ENCODE peak calls at places on chromosome 9, in six cellular contexts. One of them, this sample, is unnamed.
A peak's percentile ranks its signal among the peaks of the same experiment; 100 is the strongest.

GRCh38 chr9:7185612-7186011 is 427.8 kb downstream of the KDM4C start:
- DNase-seq in lower lobe of right lung: no peak
- DNase-seq in astrocyte of the cerebellum: peak; percentile 100
- DNase-seq in retinal pigment epithelial cell: peak; percentile 98
- DNase-seq in HCT116: peak; percentile 74
- DNase-seq in right atrium auricular region: no peak
- DNase-seq in this sample: peak; percentile 63

GRCh38 chr9:124709291-124709690 is 61.8 kb downstream of the NR6A1 start:
- DNase-seq in lower lobe of right lung: no peak
- DNase-seq in astrocyte of the cerebellum: no peak
- DNase-seq in retinal pigment epithelial cell: no peak
- DNase-seq in HCT116: no peak
- DNase-seq in right atrium auricular region: no peak
- DNase-seq in this sample: no peak

GRCh38 chr9:135734616-135735144 is 32.7 kb downstream of the KCNT1 start:
- DNase-seq in lower lobe of right lung: no peak
- DNase-seq in astrocyte of the cerebellum: no peak
- DNase-seq in retinal pigment epithelial cell: no peak
- DNase-seq in HCT116: no peak
- DNase-seq in right atrium auricular region: no peak
- DNase-seq in this sample: no peak

GRCh38 chr9:104093162-104093561 is 947 bp upstream of the SMC2 start:
- DNase-seq in lower lobe of right lung: no peak
- DNase-seq in astrocyte of the cerebellum: no peak
- DNase-seq in retinal pigment epithelial cell: peak; percentile 27
- DNase-seq in HCT116: no peak
- DNase-seq in right atrium auricular region: no peak
- DNase-seq in this sample: no peak

GRCh38 chr9:77960356-77961153 is 71.1 kb downstream of the GNAQ start:
- DNase-seq in lower lobe of right lung: no peak
- DNase-seq in astrocyte of the cerebellum: no peak
- DNase-seq in retinal pigment epithelial cell: no peak
- DNase-seq in HCT116: no peak
- DNase-seq in right atrium auricular region: no peak
- DNase-seq in this sample: no peak

GRCh38 chr9:34654317-34655083 is 2.5 kb downstream of the IL11RA start:
- DNase-seq in lower lobe of right lung: no peak
- DNase-seq in astrocyte of the cerebellum: peak; percentile 33
- DNase-seq in retinal pigment epithelial cell: no peak
- DNase-seq in HCT116: no peak
- DNase-seq in right atrium auricular region: peak; percentile 74
- DNase-seq in this sample: peak; percentile 47

GRCh38 chr9:89635007-89635742 is 30.4 kb downstream of the GADD45G start:
- DNase-seq in lower lobe of right lung: peak; percentile 78
- DNase-seq in astrocyte of the cerebellum: peak; percentile 82
- DNase-seq in retinal pigment epithelial cell: peak; percentile 4
- DNase-seq in HCT116: no peak
- DNase-seq in right atrium auricular region: no peak
- DNase-seq in this sample: peak; percentile 25

GRCh38 chr9:95007470-95007869 is 281.0 kb downstream of the AOPEP start:
- DNase-seq in lower lobe of right lung: no peak
- DNase-seq in astrocyte of the cerebellum: no peak
- DNase-seq in retinal pigment epithelial cell: no peak
- DNase-seq in HCT116: no peak
- DNase-seq in right atrium auricular region: no peak
- DNase-seq in this sample: no peak

GRCh38 chr9:456365-456764 is 241.7 kb downstream of the DOCK8 start:
- DNase-seq in lower lobe of right lung: no peak
- DNase-seq in astrocyte of the cerebellum: no peak
- DNase-seq in retinal pigment epithelial cell: no peak
- DNase-seq in HCT116: no peak
- DNase-seq in right atrium auricular region: no peak
- DNase-seq in this sample: no peak

GRCh38 chr9:8660383-8660782 is 860.8 kb upstream of the DMAC1 start:
- DNase-seq in lower lobe of right lung: no peak
- DNase-seq in astrocyte of the cerebellum: peak; percentile 89
- DNase-seq in retinal pigment epithelial cell: peak; percentile 69
- DNase-seq in HCT116: no peak
- DNase-seq in right atrium auricular region: peak; percentile 69
- DNase-seq in this sample: no peak

GRCh38 chr9:22228542-22228941 is 218.1 kb upstream of the DMRTA1 start:
- DNase-seq in lower lobe of right lung: no peak
- DNase-seq in astrocyte of the cerebellum: no peak
- DNase-seq in retinal pigment epithelial cell: no peak
- DNase-seq in HCT116: no peak
- DNase-seq in right atrium auricular region: no peak
- DNase-seq in this sample: no peak

GRCh38 chr9:114626415-114627029 is 15.4 kb downstream of the TMEM268 start:
- DNase-seq in lower lobe of right lung: no peak
- DNase-seq in astrocyte of the cerebellum: no peak
- DNase-seq in retinal pigment epithelial cell: peak; percentile 49
- DNase-seq in HCT116: no peak
- DNase-seq in right atrium auricular region: no peak
- DNase-seq in this sample: no peak

GRCh38 chr9:96460877-96461276 is 10.9 kb downstream of the HABP4 start:
- DNase-seq in lower lobe of right lung: no peak
- DNase-seq in astrocyte of the cerebellum: no peak
- DNase-seq in retinal pigment epithelial cell: no peak
- DNase-seq in HCT116: no peak
- DNase-seq in right atrium auricular region: no peak
- DNase-seq in this sample: peak; percentile 81

GRCh38 chr9:89036383-89036782 is 45.1 kb downstream of the S1PR3 start:
- DNase-seq in lower lobe of right lung: no peak
- DNase-seq in astrocyte of the cerebellum: no peak
- DNase-seq in retinal pigment epithelial cell: no peak
- DNase-seq in HCT116: no peak
- DNase-seq in right atrium auricular region: no peak
- DNase-seq in this sample: no peak

GRCh38 chr9:101737165-101737704 is 1.2 kb downstream of the GRIN3A start:
- DNase-seq in lower lobe of right lung: peak; percentile 29
- DNase-seq in astrocyte of the cerebellum: no peak
- DNase-seq in retinal pigment epithelial cell: no peak
- DNase-seq in HCT116: no peak
- DNase-seq in right atrium auricular region: no peak
- DNase-seq in this sample: no peak

GRCh38 chr9:34547960-34548603 is 25.3 kb upstream of the ENHO start:
- DNase-seq in lower lobe of right lung: peak; percentile 68
- DNase-seq in astrocyte of the cerebellum: peak; percentile 9
- DNase-seq in retinal pigment epithelial cell: no peak
- DNase-seq in HCT116: peak; percentile 23
- DNase-seq in right atrium auricular region: peak; percentile 82
- DNase-seq in this sample: peak; percentile 8

GRCh38 chr9:19127881-19128719 is 808 bp upstream of the PLIN2 start:
- DNase-seq in lower lobe of right lung: peak; percentile 66
- DNase-seq in astrocyte of the cerebellum: no peak
- DNase-seq in retinal pigment epithelial cell: no peak
- DNase-seq in HCT116: no peak
- DNase-seq in right atrium auricular region: no peak
- DNase-seq in this sample: no peak

GRCh38 chr9:82597225-82598158 is 465.4 kb downstream of the RASEF start:
- DNase-seq in lower lobe of right lung: no peak
- DNase-seq in astrocyte of the cerebellum: no peak
- DNase-seq in retinal pigment epithelial cell: no peak
- DNase-seq in HCT116: no peak
- DNase-seq in right atrium auricular region: no peak
- DNase-seq in this sample: no peak

GRCh38 chr9:17906841-17907779 is 328.2 kb downstream of the SH3GL2 start:
- DNase-seq in lower lobe of right lung: no peak
- DNase-seq in astrocyte of the cerebellum: no peak
- DNase-seq in retinal pigment epithelial cell: no peak
- DNase-seq in HCT116: no peak
- DNase-seq in right atrium auricular region: no peak
- DNase-seq in this sample: no peak

GRCh38 chr9:82513242-82513750 is 524.7 kb downstream of the SPATA31D1 start:
- DNase-seq in lower lobe of right lung: no peak
- DNase-seq in astrocyte of the cerebellum: peak; percentile 79
- DNase-seq in retinal pigment epithelial cell: no peak
- DNase-seq in HCT116: no peak
- DNase-seq in right atrium auricular region: no peak
- DNase-seq in this sample: no peak

GRCh38 chr9:34279431-34279830 is 49.6 kb downstream of the KIF24 start:
- DNase-seq in lower lobe of right lung: no peak
- DNase-seq in astrocyte of the cerebellum: no peak
- DNase-seq in retinal pigment epithelial cell: no peak
- DNase-seq in HCT116: no peak
- DNase-seq in right atrium auricular region: no peak
- DNase-seq in this sample: no peak

GRCh38 chr9:107863406-107863805 is 373.8 kb upstream of the KLF4 start:
- DNase-seq in lower lobe of right lung: no peak
- DNase-seq in astrocyte of the cerebellum: no peak
- DNase-seq in retinal pigment epithelial cell: no peak
- DNase-seq in HCT116: no peak
- DNase-seq in right atrium auricular region: no peak
- DNase-seq in this sample: peak; percentile 33

GRCh38 chr9:130423272-130423671 is 21.5 kb upstream of the ASS1 start:
- DNase-seq in lower lobe of right lung: no peak
- DNase-seq in astrocyte of the cerebellum: no peak
- DNase-seq in retinal pigment epithelial cell: no peak
- DNase-seq in HCT116: no peak
- DNase-seq in right atrium auricular region: no peak
- DNase-seq in this sample: no peak

GRCh38 chr9:97372580-97372979 is 39.3 kb upstream of the TDRD7 start:
- DNase-seq in lower lobe of right lung: no peak
- DNase-seq in astrocyte of the cerebellum: no peak
- DNase-seq in retinal pigment epithelial cell: no peak
- DNase-seq in HCT116: no peak
- DNase-seq in right atrium auricular region: no peak
- DNase-seq in this sample: no peak

GRCh38 chr9:14133394-14133793 is 180.5 kb downstream of the NFIB start:
- DNase-seq in lower lobe of right lung: no peak
- DNase-seq in astrocyte of the cerebellum: peak; percentile 23
- DNase-seq in retinal pigment epithelial cell: no peak
- DNase-seq in HCT116: no peak
- DNase-seq in right atrium auricular region: no peak
- DNase-seq in this sample: no peak

GRCh38 chr9:136050706-136051567 is 44.2 kb downstream of the NACC2 start:
- DNase-seq in lower lobe of right lung: no peak
- DNase-seq in astrocyte of the cerebellum: no peak
- DNase-seq in retinal pigment epithelial cell: no peak
- DNase-seq in HCT116: no peak
- DNase-seq in right atrium auricular region: no peak
- DNase-seq in this sample: no peak

DNA sequence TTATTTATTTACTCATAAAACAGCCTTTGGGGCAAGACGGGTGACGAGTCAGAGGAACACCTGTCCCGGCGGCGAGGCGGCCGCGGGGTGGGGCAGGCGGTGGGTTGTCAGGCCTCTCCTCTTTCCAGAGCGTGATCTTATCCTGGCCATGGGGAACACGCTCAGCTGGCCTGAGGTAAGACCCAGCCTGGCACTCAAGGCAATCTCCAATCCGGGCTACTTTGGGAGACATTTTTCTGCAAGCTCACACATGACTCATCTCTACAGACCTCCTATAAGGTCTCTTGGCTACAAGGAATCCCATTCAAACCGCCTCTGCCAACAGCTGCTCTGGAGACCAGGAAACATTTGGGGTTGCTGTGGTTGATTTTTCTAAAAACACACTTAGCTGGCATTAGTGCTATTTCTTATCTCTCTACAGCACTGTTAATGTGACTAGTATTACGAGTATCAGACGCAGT is 6.2 kb downstream of the RAPGEF1 start:
- DNase-seq in lower lobe of right lung: no peak
- DNase-seq in astrocyte of the cerebellum: peak; percentile 95
- DNase-seq in retinal pigment epithelial cell: peak; percentile 90
- DNase-seq in HCT116: no peak
- DNase-seq in right atrium auricular region: no peak
- DNase-seq in this sample: peak; percentile 87
- H3K4me3 ChIP-seq in lower lobe of right lung: peak overlapping the region; percentile 12
- H3K4me3 ChIP-seq in astrocyte of the cerebellum: no peak overlapping the region
- H3K4me3 ChIP-seq in retinal pigment epithelial cell: no peak overlapping the region
- H3K4me3 ChIP-seq in HCT116: no peak overlapping the region
- H3K4me3 ChIP-seq in right atrium auricular region: no peak overlapping the region
- H3K4me3 ChIP-seq in this sample: no peak overlapping the region

DNA sequence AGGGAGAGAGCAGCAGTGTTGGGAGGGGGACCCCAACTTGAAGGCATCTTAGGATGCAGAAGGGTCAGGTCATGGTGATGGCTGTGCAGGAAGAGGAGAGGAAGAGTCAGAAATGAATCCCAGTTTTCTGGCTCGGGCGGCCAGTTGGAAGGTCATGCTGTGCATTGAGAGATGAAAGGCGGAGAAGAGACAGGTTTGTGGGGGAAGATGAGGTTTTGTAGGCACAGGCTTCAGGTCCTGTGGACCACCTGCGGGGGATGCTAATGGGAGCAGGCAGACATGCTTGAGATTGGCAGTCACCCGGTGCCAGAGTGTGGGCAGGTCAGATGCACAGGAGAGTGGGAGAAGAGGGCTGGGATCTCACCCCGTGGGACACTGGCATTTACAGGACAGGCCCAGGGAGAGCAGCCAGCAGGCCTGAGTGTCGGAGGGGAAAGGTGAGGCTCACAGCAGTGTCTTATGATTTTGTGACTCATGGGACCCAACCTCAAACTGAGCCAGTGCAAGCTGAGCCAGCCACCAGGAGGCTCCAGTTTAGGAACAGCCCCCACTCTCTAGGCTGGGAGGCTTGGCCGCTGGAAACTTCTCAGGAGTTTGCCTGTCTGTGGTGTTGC is 17.5 kb downstream of the STXBP1 start:
- DNase-seq in lower lobe of right lung: no peak
- DNase-seq in astrocyte of the cerebellum: no peak
- DNase-seq in retinal pigment epithelial cell: no peak
- DNase-seq in HCT116: no peak
- DNase-seq in right atrium auricular region: no peak
- DNase-seq in this sample: no peak
- TF ChIP-seq CTCF in lower lobe of right lung: no peak
- TF ChIP-seq CTCF in astrocyte of the cerebellum: no peak
- TF ChIP-seq CTCF in retinal pigment epithelial cell: peak; percentile 47
- TF ChIP-seq CTCF in HCT116: no peak
- TF ChIP-seq CTCF in right atrium auricular region: no peak
- TF ChIP-seq CTCF in this sample: peak; percentile 28

DNA sequence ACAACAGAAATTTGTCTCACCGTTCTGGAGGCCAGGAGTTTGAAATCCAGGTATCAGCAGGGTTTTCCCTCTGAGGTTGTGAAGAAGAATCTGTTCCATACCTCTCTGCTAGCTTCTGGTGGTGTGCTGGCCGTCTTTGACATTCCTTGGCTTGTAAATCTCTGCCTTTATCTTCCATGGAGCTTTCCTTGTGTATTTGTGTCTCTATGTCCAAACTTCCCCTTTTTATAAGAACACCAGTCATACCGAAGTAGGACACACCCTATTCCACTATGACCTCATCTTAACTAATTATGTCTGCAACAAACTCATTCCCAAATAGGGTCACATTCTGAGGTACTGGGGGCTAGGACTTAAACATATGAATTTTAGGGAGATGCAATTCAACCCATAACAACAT is 38.3 kb downstream of the PRKACG start:
- DNase-seq in lower lobe of right lung: no peak
- DNase-seq in astrocyte of the cerebellum: no peak
- DNase-seq in retinal pigment epithelial cell: no peak
- DNase-seq in HCT116: no peak
- DNase-seq in right atrium auricular region: no peak
- DNase-seq in this sample: no peak
- H3K4me3 ChIP-seq in lower lobe of right lung: peak overlapping the region; percentile 47
- H3K4me3 ChIP-seq in astrocyte of the cerebellum: no peak overlapping the region
- H3K4me3 ChIP-seq in retinal pigment epithelial cell: no peak overlapping the region
- H3K4me3 ChIP-seq in HCT116: no peak overlapping the region
- H3K4me3 ChIP-seq in right atrium auricular region: peak overlapping the region; percentile 52
- H3K4me3 ChIP-seq in this sample: no peak overlapping the region

DNA sequence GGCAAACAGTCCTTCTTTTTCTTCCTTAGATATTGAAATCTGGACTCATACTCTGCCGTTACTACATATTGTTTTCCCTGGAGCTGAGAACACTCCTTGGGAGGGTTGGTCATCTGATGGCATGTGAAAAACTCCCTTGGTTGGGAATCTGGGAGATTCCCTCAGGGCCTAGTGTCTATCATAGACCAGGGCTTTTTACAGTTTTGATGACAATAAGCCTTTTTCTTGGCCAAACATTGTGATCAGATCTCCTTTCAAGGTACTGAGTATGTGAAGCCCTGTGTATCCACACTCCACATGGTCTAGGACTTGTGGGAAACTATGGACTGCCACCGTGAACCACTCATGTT is 32.9 kb downstream of the TMEM252 start:
- DNase-seq in lower lobe of right lung: no peak
- DNase-seq in astrocyte of the cerebellum: no peak
- DNase-seq in retinal pigment epithelial cell: no peak
- DNase-seq in HCT116: no peak
- DNase-seq in right atrium auricular region: no peak
- DNase-seq in this sample: no peak
- TF ChIP-seq CTCF in lower lobe of right lung: no peak
- TF ChIP-seq CTCF in astrocyte of the cerebellum: no peak
- TF ChIP-seq CTCF in retinal pigment epithelial cell: no peak
- TF ChIP-seq CTCF in HCT116: no peak
- TF ChIP-seq CTCF in right atrium auricular region: no peak
- TF ChIP-seq CTCF in this sample: no peak